ENCODE peak calls at places on chromosomes 12 and 14, in six cellular contexts. E is HCT116, N is suprapubic skin, M is heart left ventricle, G is body of pancreas, U is tibial nerve. C is an unnamed sample.

GRCh38 chr14:100850841-100851585 is 25.1 kb downstream of the MEG3 start:
- DNase-seq in E (peak), N (peak), M (peak), G (peak), U (peak), C (peak)

GRCh38 chr14:31420013-31420318 is 384 bp downstream of the HEATR5A start:
- DNase-seq in E (no peak), N (peak), M (peak), G (peak), U (no peak), C (peak)

GRCh38 chr14:71725802-71726638 is 206.2 kb upstream of the RGS6 start:
- DNase-seq in E (no peak), N (no peak), M (no peak), G (no peak), U (no peak), C (no peak)

GRCh38 chr12:53459097-53459496 is 7.2 kb downstream of the PCBP2 start:
- DNase-seq in E (no peak), N (no peak), M (no peak), G (no peak), U (no peak), C (no peak)

GRCh38 chr12:76470028-76470939 is 89.3 kb downstream of the OSBPL8 start:
- DNase-seq in E (no peak), N (no peak), M (peak), G (no peak), U (no peak), C (peak)

GRCh38 chr12:28925726-28926376 is 223.2 kb upstream of the FAR2 start:
- DNase-seq in E (no peak), N (peak), M (peak), G (no peak), U (no peak), C (no peak)

GRCh38 chr12:106051853-106052531 is 86.8 kb downstream of the NUAK1 start:
- DNase-seq in E (no peak), N (no peak), M (no peak), G (no peak), U (no peak), C (no peak)

GRCh38 chr12:133023566-133023965 is 13.7 kb upstream of the ZNF84 start:
- DNase-seq in E (no peak), N (no peak), M (no peak), G (no peak), U (no peak), C (no peak)

GRCh38 chr14:101876539-101876938 is 87.8 kb upstream of the DYNC1H1 start:
- DNase-seq in E (no peak), N (peak), M (peak), G (peak), U (peak), C (no peak)

GRCh38 chr14:60008042-60008441 is 83.7 kb upstream of the PCNX4 start:
- DNase-seq in E (no peak), N (no peak), M (no peak), G (no peak), U (no peak), C (no peak)

GRCh38 chr12:11564984-11565651 is 84.4 kb upstream of the ETV6 start:
- DNase-seq in E (no peak), N (no peak), M (no peak), G (no peak), U (no peak), C (no peak)

GRCh38 chr14:74207943-74208342 is 31.3 kb upstream of the VSX2 start:
- DNase-seq in E (peak), N (no peak), M (no peak), G (no peak), U (no peak), C (no peak)

GRCh38 chr12:45989277-45989856 is 1.0 kb downstream of the SCAF11 start:
- DNase-seq in E (peak), N (no peak), M (no peak), G (no peak), U (no peak), C (no peak)

GRCh38 chr14:82999802-83000201 is 1466.1 kb upstream of the SEL1L start:
- DNase-seq in E (no peak), N (no peak), M (no peak), G (no peak), U (no peak), C (no peak)

GRCh38 chr14:21095430-21096205 is 2.8 kb downstream of the ZNF219 start:
- DNase-seq in E (no peak), N (no peak), M (no peak), G (no peak), U (no peak), C (no peak)

GRCh38 chr12:6476496-6476895 is 6.0 kb upstream of the VAMP1 start:
- DNase-seq in E (no peak), N (no peak), M (no peak), G (no peak), U (no peak), C (no peak)

GRCh38 chr12:110266980-110267620 is 13.9 kb upstream of the ATP2A2 start:
- DNase-seq in E (no peak), N (no peak), M (peak), G (no peak), U (no peak), C (peak)

GRCh38 chr12:68896881-68897540 is 36.0 kb downstream of the CPM start:
- DNase-seq in E (no peak), N (no peak), M (no peak), G (no peak), U (no peak), C (no peak)

GRCh38 chr12:122310636-122311035 is 44.3 kb upstream of the VPS33A start:
- DNase-seq in E (no peak), N (no peak), M (no peak), G (no peak), U (no peak), C (no peak)

GRCh38 chr12:122527478-122527944 is 462 bp downstream of the KNTC1 start:
- DNase-seq in E (no peak), N (no peak), M (no peak), G (no peak), U (no peak), C (no peak)

GRCh38 chr14:74669846-74670245 is 43.0 kb downstream of the AREL1 start:
- DNase-seq in E (no peak), N (no peak), M (no peak), G (no peak), U (no peak), C (no peak)

GRCh38 chr14:21264025-21264801 is 5.0 kb downstream of the HNRNPC start:
- DNase-seq in E (no peak), N (no peak), M (no peak), G (no peak), U (no peak), C (no peak)

GRCh38 chr12:107657133-107657532 is 28.5 kb upstream of the PWP1 start:
- DNase-seq in E (no peak), N (no peak), M (no peak), G (no peak), U (no peak), C (no peak)

GRCh38 chr14:78131616-78132015 is 38.6 kb upstream of the NRXN3 start:
- DNase-seq in E (no peak), N (no peak), M (no peak), G (no peak), U (no peak), C (no peak)

GRCh38 chr12:26686438-26686837 is 146.6 kb downstream of the ITPR2 start:
- DNase-seq in E (no peak), N (no peak), M (no peak), G (no peak), U (no peak), C (no peak)

GRCh38 chr14:23346693-23347405 is 5.8 kb downstream of the SLC22A17 start:
- DNase-seq in E (no peak), N (no peak), M (no peak), G (no peak), U (no peak), C (no peak)

GRCh38 chr12:93441617-93442410 is at the start of gene UBE2N:
- DNase-seq in E (peak), N (peak), M (peak), G (peak), U (peak), C (peak)

GRCh38 chr14:58647777-58648176 is 10.0 kb downstream of the DACT1 start:
- DNase-seq in E (no peak), N (no peak), M (no peak), G (no peak), U (no peak), C (no peak)

GRCh38 chr12:96720363-96720705 is 186.7 kb upstream of the NEDD1 start:
- DNase-seq in E (no peak), N (no peak), M (no peak), G (peak), U (no peak), C (peak)

GRCh38 chr12:124371366-124371765 is 76.5 kb downstream of the RFLNA start:
- DNase-seq in E (no peak), N (no peak), M (no peak), G (no peak), U (no peak), C (no peak)

GRCh38 chr12:132710062-132710421 is 600 bp upstream of the PGAM5 start:
- DNase-seq in E (no peak), N (no peak), M (no peak), G (peak), U (no peak), C (no peak)

GRCh38 chr14:23650506-23650905 is 14.3 kb downstream of the DHRS2 start:
- DNase-seq in E (no peak), N (no peak), M (no peak), G (no peak), U (no peak), C (no peak)

GRCh38 chr12:58540480-58541299 is 379.6 kb downstream of the LRIG3 start:
- DNase-seq in E (peak), N (peak), M (peak), G (peak), U (peak), C (peak)

DNA sequence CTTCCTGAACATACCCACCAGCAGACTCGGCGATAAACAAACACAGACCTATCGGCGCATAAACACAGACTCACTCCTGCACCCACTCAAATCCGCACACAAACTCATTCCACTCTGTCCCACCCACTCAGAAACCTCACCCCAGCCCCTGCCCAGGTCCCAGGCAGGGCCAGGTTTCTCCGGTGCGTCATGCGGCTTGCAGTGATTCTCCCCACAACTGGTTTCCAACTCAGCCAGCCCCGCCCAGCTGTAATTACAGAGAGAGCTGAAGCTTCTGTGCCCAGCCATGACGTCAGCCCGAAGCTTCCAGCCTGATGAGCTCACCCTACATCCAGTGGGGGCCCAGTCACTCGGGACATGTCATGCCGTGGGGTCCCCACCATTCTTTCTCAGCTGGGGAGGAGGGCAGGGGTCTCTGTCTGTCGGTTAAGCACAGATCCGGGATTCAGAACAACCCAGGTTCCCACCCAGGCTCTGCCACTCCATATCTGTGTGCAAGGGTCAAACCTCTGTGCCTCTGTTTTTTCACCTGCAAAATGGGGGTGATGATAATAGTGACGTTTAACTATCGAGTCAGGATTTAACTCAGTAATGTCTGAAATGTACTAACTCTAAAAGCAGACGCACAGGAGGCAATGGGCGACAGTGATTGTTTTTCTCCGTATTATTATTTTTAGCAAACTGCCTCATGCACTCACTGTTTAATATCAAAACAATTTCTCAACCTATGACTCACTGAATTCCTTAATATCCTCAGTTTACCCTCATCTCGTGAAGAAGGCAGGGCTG is 2.3 kb upstream of the HSPB8 start:
- DNase-seq in E (peak), N (peak), M (peak), G (peak), U (peak), C (peak)
- TF ChIP-seq POLR2A in E (no peak), N (no peak), M (no peak), G (no peak), U (peak), C (no peak)

GRCh38 chr12:31477669-31478068 is 113.3 kb downstream of the DENND5B start:
- DNase-seq in E (no peak), N (no peak), M (no peak), G (no peak), U (no peak), C (no peak)

GRCh38 chr12:31478425-31478824 is 112.5 kb downstream of the DENND5B start:
- DNase-seq in E (no peak), N (no peak), M (no peak), G (no peak), U (no peak), C (no peak)

GRCh38 chr12:31479516-31480210 is 111.3 kb downstream of the DENND5B start:
- DNase-seq in E (no peak), N (no peak), M (no peak), G (no peak), U (no peak), C (no peak)

GRCh38 chr12:31476437-31476836 is 114.5 kb downstream of the DENND5B start:
- DNase-seq in E (no peak), N (no peak), M (no peak), G (no peak), U (no peak), C (no peak)

GRCh38 chr12:31478898-31479297 is 112.0 kb downstream of the DENND5B start:
- DNase-seq in E (no peak), N (no peak), M (no peak), G (no peak), U (no peak), C (no peak)
- TF ChIP-seq POLR2A in E (no peak), N (no peak), M (no peak), G (no peak), U (no peak), C (no peak)

GRCh38 chr12:111600296-111600562 is 1.1 kb upstream of the ATXN2 start:
- DNase-seq in E (no peak), N (no peak), M (no peak), G (no peak), U (no peak), C (no peak)

GRCh38 chr12:111598637-111599458 is at the start of gene ATXN2:
- DNase-seq in E (no peak), N (peak), M (peak), G (peak), U (peak), C (peak)

GRCh38 chr12:111596985-111597730 is 2.0 kb downstream of the ATXN2 start:
- DNase-seq in E (peak), N (peak), M (peak), G (peak), U (peak), C (peak)

GRCh38 chr12:111599459-111600295 is 562 bp upstream of the ATXN2 start:
- DNase-seq in E (peak), N (peak), M (peak), G (peak), U (peak), C (peak)

DNA sequence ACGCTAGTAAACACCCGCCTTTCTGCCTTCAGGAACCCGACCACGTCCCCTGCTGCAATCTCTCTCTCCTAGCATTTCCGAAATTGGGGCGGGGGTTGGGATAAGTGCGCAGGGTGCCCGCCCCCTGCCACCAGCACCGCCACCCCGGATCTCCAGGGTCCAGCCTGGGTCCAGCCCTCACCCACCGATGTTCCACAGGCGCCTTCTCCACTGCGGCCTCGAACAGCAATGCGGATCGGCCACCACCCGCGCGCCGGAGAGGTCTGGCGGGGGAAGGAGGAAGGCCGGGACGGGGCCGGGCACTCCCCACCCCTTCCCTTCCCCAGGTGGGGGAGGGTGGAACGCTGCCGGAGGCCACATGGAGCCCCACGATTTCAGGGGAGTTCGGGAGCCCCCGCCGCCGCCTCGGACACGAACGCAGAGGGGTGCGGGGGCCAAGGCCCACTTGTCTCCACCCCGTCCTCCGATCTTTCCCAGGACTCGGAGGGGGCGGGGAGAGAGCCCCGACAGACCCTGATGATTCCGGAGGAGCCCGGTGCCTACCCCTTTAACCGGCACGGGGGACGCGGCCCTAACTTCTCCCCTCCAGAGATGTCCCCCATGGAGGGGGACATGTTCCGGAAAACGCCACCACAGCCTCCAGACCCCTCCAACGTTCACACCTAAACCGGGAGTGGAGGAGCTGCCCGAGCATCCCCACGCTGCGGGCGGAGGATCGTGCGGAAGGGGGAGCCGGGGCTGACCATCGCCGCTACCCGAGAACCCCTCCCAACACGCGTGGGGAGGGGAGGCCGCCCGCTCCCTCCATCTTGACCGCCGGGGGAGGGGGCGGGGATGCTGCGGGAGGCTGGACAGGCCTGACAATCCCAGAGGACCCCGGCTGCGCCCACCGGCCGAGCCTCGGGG is 1.1 kb downstream of the ATXN2 start:
- DNase-seq in E (no peak), N (peak), M (peak), G (peak), U (no peak), C (peak)
- TF ChIP-seq POLR2A in E (no peak), N (no peak), M (no peak), G (no peak), U (no peak), C (no peak)

DNA sequence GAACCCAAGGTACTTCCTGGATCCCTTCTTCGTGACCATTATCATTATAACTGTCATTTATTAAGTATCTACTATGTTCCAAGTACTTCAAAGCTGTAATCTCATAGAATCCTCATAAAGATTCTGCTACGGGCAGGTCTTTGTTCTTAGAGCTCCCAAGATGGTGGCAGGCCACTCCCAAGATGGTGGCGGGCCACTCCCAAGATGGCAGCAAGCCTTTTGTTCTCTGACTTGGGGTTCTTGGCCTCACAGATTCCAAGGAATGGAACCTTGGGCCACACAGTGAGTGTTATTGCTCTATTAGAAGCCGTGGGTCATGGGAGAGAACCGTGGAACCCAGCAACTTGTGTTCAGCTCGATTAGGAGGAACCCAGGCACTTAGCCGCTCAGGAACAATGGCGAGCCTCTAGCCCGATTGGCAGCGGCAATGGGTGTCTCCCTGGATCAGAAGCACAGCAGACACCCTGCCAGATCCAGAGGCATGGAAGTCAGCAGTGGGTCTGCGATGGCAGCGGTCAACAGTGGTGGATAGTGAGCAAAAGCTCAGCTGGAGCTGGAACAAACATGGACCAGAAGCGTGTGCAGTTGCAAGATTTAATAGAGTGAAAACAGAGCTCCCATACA is 193.7 kb upstream of the BTG1 start:
- DNase-seq in E (no peak), N (no peak), M (no peak), G (no peak), U (no peak), C (no peak)
- TF ChIP-seq POLR2A in E (no peak), N (no peak), M (no peak), G (no peak), U (no peak), C (no peak)

GRCh38 chr12:83145325-83145724 is 458.6 kb downstream of the TMTC2 start:
- DNase-seq in E (no peak), N (no peak), M (no peak), G (no peak), U (no peak), C (no peak)

GRCh38 chr12:83153156-83153555 is 466.4 kb downstream of the TMTC2 start:
- DNase-seq in E (no peak), N (no peak), M (no peak), G (no peak), U (no peak), C (no peak)

GRCh38 chr12:83149987-83150386 is 463.3 kb downstream of the TMTC2 start:
- DNase-seq in E (no peak), N (no peak), M (no peak), G (no peak), U (no peak), C (no peak)

GRCh38 chr12:83147341-83147740 is 460.6 kb downstream of the TMTC2 start:
- DNase-seq in E (no peak), N (no peak), M (no peak), G (no peak), U (no peak), C (no peak)

GRCh38 chr12:83150465-83151189 is 463.9 kb downstream of the TMTC2 start:
- DNase-seq in E (no peak), N (no peak), M (no peak), G (no peak), U (no peak), C (no peak)
- TF ChIP-seq POLR2A in E (no peak), N (no peak), M (no peak), G (no peak), U (no peak), C (no peak)

DNA sequence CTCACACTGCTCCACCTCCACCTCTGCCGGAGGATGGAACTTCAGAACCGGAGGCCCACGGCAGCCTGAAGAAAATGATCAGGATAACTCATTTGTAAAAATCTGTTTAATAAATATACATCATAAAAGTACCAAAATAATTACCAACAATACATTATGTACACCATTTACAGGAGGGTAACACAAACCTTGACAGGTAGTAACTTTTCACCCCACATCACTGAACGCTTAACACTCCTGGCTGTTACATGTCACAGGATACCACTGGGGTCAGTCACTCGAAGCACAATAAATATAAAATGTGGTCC is 3.2 kb downstream of the NFKBIA start:
- DNase-seq in E (no peak), N (no peak), M (no peak), G (no peak), U (no peak), C (no peak)
- TF ChIP-seq POLR2A in E (no peak), N (no peak), M (no peak), G (no peak), U (no peak), C (no peak)

GRCh38 chr14:98408024-98408555 is 863.9 kb downstream of the BCL11B start:
- DNase-seq in E (no peak), N (no peak), M (no peak), G (no peak), U (no peak), C (no peak)
- TF ChIP-seq POLR2A in E (no peak), N (no peak), M (no peak), G (no peak), U (no peak), C (no peak)